ENCODE peak calls at places on chromosomes 13 and 19, in four cellular contexts. W is A549, V is AG04450, C is hepatocyte. P is an unnamed sample.

GRCh38 chr13:98563071-98563470 is 13.8 kb downstream of the STK24 start:
- DNase-seq in C (no peak), W (no peak), V (no peak), P (no peak)

GRCh38 chr13:76455960-76456359 is 430.2 kb downstream of the KCTD12 start:
- DNase-seq in V (peak; percentile 34), C (no peak), W (no peak), P (no peak)

GRCh38 chr19:28633223-28634030 is 579.5 kb downstream of the UQCRFS1 start:
- DNase-seq in W (no peak), C (peak; percentile 57), V (no peak), P (peak; percentile 3)

GRCh38 chr19:35528218-35529038 is at the start of gene SBSN:
- DNase-seq in W (no peak), V (no peak), C (no peak), P (peak; percentile 18)

GRCh38 chr19:10027158-10027997 is 14.1 kb downstream of the RDH8 start:
- DNase-seq in C (peak; percentile 97), W (peak; percentile 81), V (peak; percentile 82), P (peak; percentile 58)

GRCh38 chr19:6378036-6378435 is 2.3 kb upstream of the PSPN start:
- DNase-seq in C (peak; percentile 63), V (peak; percentile 20), W (no peak), P (peak; percentile 37)

GRCh38 chr13:24670927-24671326 is 9.3 kb upstream of the ATP12A start:
- DNase-seq in V (no peak), W (peak; percentile 62), C (peak; percentile 64), P (no peak)

GRCh38 chr13:33355470-33355869 is 69.9 kb upstream of the STARD13 start:
- DNase-seq in C (no peak), W (no peak), V (no peak), P (no peak)

GRCh38 chr19:51737924-51738323 is 13.8 kb downstream of the FPR1 start:
- DNase-seq in C (no peak), V (no peak), W (no peak), P (no peak)

GRCh38 chr19:45340232-45340898 is at the start of gene KLC3:
- DNase-seq in C (peak; percentile 85), V (no peak), W (peak; percentile 26), P (no peak)

GRCh38 chr13:42985312-42986175 is 6.5 kb downstream of the EPSTI1 start:
- DNase-seq in V (no peak), W (no peak), C (peak; percentile 42), P (no peak)

GRCh38 chr13:24692541-24692940 is 12.3 kb downstream of the ATP12A start:
- DNase-seq in C (peak; percentile 47), W (no peak), V (no peak), P (no peak)

GRCh38 chr13:49812806-49813205 is 20.3 kb upstream of the KPNA3 start:
- DNase-seq in C (no peak), V (no peak), W (no peak), P (no peak)

GRCh38 chr13:111359930-111360329 is 39.5 kb downstream of the TEX29 start:
- DNase-seq in W (no peak), V (no peak), C (no peak), P (no peak)

GRCh38 chr19:18894254-18895037 is 1.5 kb downstream of the CERS1 start:
- DNase-seq in V (no peak), W (peak; percentile 18), C (peak; percentile 59), P (no peak)

GRCh38 chr13:28031929-28032328 is 43.4 kb upstream of the URAD start:
- DNase-seq in V (no peak), W (no peak), C (no peak), P (no peak)
- H3K4me3 ChIP-seq in V (no peak overlapping the region), W (no peak overlapping the region), C (no peak overlapping the region), P (no peak overlapping the region)

GRCh38 chr13:38785047-38785446 is 98.2 kb downstream of the FREM2 start:
- DNase-seq in W (no peak), C (no peak), V (no peak), P (no peak)
- TF ChIP-seq CTCF in W (no peak), C (no peak), V (no peak), P (no peak)

GRCh38 chr13:30734434-30734833 is 909 bp upstream of the ALOX5AP start:
- DNase-seq in W (no peak), V (peak; percentile 23), C (no peak), P (no peak)

GRCh38 chr13:30736921-30737320 is 1.6 kb downstream of the ALOX5AP start:
- DNase-seq in V (no peak), C (no peak), W (no peak), P (no peak)

GRCh38 chr13:30737511-30738342 is 2.4 kb downstream of the ALOX5AP start:
- DNase-seq in V (no peak), W (no peak), C (no peak), P (no peak)

GRCh38 chr13:30735025-30735967 is at the start of gene ALOX5AP:
- DNase-seq in W (no peak), V (no peak), C (no peak), P (no peak)

DNA sequence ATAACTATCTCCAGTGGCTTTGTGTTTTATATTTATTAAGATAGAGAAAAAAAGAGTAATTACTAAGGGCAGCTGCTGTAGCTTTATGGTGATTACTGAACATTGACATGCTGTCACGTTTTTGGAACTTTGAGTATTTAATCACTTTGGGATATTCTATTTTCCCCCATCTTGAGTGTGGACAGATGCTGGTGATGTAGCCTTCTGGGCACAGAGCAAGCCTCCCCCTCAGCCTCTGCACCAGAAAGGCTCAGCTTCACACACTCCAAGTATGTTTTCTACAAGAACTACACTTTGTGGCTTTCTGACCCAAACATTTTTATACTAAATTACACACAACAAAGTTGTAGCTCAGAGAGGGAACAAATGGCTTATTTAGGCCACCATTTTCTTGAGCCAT is 1.1 kb downstream of the ALOX5AP start:
- DNase-seq in C (no peak), V (no peak), W (no peak), P (no peak)
- H3K4me3 ChIP-seq in C (no peak overlapping the region), V (no peak overlapping the region), W (no peak overlapping the region), P (no peak overlapping the region)

DNA sequence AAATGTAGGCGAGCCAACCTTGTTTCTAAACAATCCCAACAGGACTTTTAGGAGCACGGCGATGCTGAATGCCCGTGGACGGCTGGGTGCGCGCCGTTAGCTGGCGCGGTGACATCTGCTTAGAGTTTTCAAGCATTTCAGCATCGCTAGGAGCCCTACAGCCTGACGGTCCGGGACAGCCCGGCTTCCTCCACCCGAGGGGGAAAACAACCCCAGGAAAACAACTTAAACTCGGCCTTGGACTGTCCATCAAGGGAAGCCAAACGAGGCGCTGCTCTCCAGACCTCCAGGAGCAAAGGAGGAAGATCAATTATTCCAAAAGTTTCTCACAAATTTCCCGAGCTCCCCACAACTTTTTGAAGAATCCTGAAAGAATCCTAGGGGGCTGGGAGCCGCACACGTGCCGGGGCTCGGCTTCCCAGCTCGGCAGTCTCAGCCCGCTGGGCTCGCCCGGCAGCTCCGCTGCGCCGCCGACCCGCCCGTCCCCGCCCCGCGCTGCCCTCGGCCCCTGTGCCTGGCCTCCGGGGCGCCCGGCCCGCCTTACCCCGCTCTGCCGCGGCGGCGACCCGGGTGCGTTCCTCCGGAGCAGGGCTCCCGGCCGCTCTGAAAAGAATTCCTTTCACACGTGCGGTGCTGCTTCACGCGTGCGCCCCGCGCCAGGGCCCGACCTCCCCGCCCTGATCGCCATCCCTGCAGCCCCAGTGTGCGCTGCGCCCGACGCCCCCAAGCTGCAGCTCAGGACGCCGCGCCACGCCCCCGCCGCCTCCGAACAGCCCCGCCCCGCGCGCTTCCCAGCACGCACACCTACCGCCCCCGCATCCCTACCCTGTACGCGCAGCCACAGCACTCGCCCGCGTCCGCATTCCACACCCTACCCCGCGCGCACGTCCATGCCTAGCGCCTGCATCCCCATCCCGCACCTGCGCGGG is at the start of gene GJA3:
- DNase-seq in V (no peak), C (peak; percentile 70), W (peak; percentile 13), P (no peak)
- TF ChIP-seq CTCF in V (no peak), C (no peak), W (no peak), P (no peak)

GRCh38 chr19:38656171-38656981 is 8.9 kb downstream of the ACTN4 start:
- DNase-seq in W (no peak), C (no peak), V (no peak), P (no peak)
- H3K4me3 ChIP-seq in W (no peak overlapping the region), C (no peak overlapping the region), V (no peak overlapping the region), P (no peak overlapping the region)

DNA sequence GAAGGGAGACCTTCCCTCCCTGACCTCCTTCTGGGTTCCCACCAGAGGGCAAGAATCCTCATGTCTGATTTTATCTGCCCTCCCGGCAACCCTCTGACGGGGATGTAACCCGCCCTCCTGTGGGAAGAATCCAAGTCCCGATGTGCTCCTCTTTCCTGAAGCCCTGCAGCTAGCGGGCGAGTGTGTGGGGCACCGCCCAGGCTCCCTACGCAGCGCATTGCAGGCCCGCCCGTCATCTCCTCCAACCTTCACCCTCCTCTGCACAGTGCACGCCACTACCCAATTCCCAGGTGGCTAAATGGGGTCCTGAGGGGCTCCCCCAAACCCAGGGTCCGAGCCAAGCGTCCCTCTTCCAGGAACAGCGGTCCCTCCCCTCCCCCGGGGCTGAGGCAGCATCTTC is 7.3 kb downstream of the LAIR1 start:
- DNase-seq in V (no peak), C (no peak), W (no peak), P (no peak)
- TF ChIP-seq CTCF in V (no peak), C (no peak), W (no peak), P (no peak)